ENCODE peak calls at places on chromosomes 7 and 10, in five cellular contexts. G, I, N, B and Y are unnamed samples.

GRCh38 chr10:11871470-11871869 is 48.3 kb downstream of the PROSER2 start:
- DNase-seq in G (peak), I (no peak), N (no peak), B (no peak), Y (no peak)

GRCh38 chr7:141208539-141208938 is 134.7 kb downstream of the TMEM178B start:
- DNase-seq in G (no peak), I (no peak), N (no peak), B (no peak), Y (no peak)

GRCh38 chr10:1778570-1778969 is 41.2 kb upstream of the ADARB2 start:
- DNase-seq in G (no peak), I (no peak), N (no peak), B (no peak), Y (no peak)

GRCh38 chr7:21743493-21743892 is 200.7 kb downstream of the DNAH11 start:
- DNase-seq in G (no peak), I (no peak), N (no peak), B (no peak), Y (no peak)

GRCh38 chr10:77165445-77166316 is 471.9 kb downstream of the KCNMA1 start:
- DNase-seq in G (peak), I (no peak), N (peak), B (no peak), Y (no peak)

GRCh38 chr7:32891046-32891799 is at the start of gene KBTBD2:
- DNase-seq in G (peak), I (peak), N (peak), B (peak), Y (peak)

GRCh38 chr10:93445097-93445960 is 36.8 kb downstream of the MYOF start:
- DNase-seq in G (peak), I (no peak), N (peak), B (no peak), Y (no peak)

GRCh38 chr7:29106128-29106988 is 40.0 kb downstream of the CPVL start:
- DNase-seq in G (no peak), I (no peak), N (peak), B (no peak), Y (no peak)

GRCh38 chr10:3935933-3936359 is 150.9 kb upstream of the KLF6 start:
- DNase-seq in G (no peak), I (no peak), N (no peak), B (no peak), Y (no peak)

GRCh38 chr10:69716711-69717560 is 84.8 kb upstream of the COL13A1 start:
- DNase-seq in G (no peak), I (peak), N (peak), B (no peak), Y (peak)

GRCh38 chr10:132637477-132638129 is 100.0 kb downstream of the INPP5A start:
- DNase-seq in G (peak), I (peak), N (peak), B (no peak), Y (peak)

GRCh38 chr10:49324711-49325110 is 25.7 kb downstream of the C10orf71 start:
- DNase-seq in G (no peak), I (no peak), N (no peak), B (no peak), Y (no peak)

GRCh38 chr7:26681819-26682418 is 182.5 kb downstream of the SKAP2 start:
- DNase-seq in G (no peak), I (no peak), N (no peak), B (no peak), Y (no peak)

GRCh38 chr10:16609195-16609594 is 87.5 kb upstream of the C1QL3 start:
- DNase-seq in G (no peak), I (no peak), N (no peak), B (no peak), Y (no peak)

GRCh38 chr10:73625884-73626753 is 15.2 kb downstream of the MYOZ1 start:
- DNase-seq in G (peak), I (peak), N (peak), B (peak), Y (peak)

GRCh38 chr7:139889186-139889871 is 60.3 kb downstream of the TBXAS1 start:
- DNase-seq in G (no peak), I (no peak), N (no peak), B (no peak), Y (no peak)

GRCh38 chr7:79454325-79454960 is 976 bp upstream of the MAGI2 start:
- DNase-seq in G (peak), I (no peak), N (no peak), B (no peak), Y (no peak)

GRCh38 chr7:22696672-22697071 is 30.3 kb upstream of the IL6 start:
- DNase-seq in G (no peak), I (no peak), N (no peak), B (no peak), Y (no peak)

GRCh38 chr10:4671451-4672145 is 154.4 kb upstream of the AKR1E2 start:
- DNase-seq in G (no peak), I (no peak), N (peak), B (no peak), Y (no peak)

GRCh38 chr10:89295597-89295996 is 6.2 kb upstream of the IFIT2 start:
- DNase-seq in G (no peak), I (no peak), N (no peak), B (no peak), Y (no peak)

GRCh38 chr10:33353853-33354252 is 19.4 kb upstream of the NRP1 start:
- DNase-seq in G (no peak), I (no peak), N (no peak), B (no peak), Y (no peak)

GRCh38 chr7:151349507-151349853 is 7.9 kb downstream of the NUB1 start:
- DNase-seq in G (no peak), I (no peak), N (no peak), B (no peak), Y (no peak)

GRCh38 chr7:115533785-115534184 is 496.8 kb downstream of the TFEC start:
- DNase-seq in G (no peak), I (no peak), N (no peak), B (no peak), Y (no peak)

GRCh38 chr7:101232141-101232821 is 5.3 kb downstream of the CLDN15 start:
- DNase-seq in G (no peak), I (no peak), N (no peak), B (no peak), Y (peak)

DNA sequence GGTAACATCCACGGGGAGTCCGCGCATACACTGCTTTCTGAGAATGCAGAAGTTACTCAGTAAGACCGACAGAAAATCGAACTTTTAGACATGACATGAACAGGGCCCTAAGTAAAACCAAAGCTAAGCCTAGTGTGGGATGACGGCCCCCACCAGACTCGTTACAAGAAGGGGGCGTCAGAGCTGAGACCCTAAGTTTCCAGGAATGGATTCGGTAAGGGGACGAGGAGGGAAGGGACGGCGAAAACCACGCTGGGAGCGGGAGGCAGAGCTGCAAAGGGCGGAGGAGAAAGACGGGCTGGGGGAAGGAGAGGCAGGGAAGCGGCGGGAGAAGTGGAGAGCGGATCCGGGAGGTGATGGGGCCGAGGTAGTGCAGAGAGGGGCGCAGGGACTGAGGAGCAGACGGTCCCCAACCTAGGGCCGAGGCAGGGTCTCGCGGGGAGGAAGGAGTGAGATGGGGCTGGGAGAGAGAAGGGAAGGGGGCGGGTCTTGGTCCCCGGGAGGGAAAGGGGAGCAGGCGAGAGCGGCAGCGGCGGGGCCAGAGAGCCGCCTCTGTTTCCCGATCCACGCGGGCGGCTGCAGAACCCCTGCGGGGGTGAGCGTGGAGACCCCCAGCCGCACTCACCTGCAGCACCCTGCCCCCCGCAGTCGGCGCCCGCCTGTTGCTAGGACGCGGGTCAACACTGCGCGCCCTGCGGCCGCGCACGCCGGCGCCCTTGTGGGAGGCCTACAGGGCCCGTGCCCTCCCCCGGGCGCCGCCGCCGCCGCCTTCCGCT is 513 bp downstream of the ODAD2 start:
- DNase-seq in G (peak), I (no peak), N (no peak), B (no peak), Y (no peak)
- H3K27ac ChIP-seq in G (peak), I (no peak), N (peak), B (no peak), Y (no peak)

GRCh38 chr10:63430091-63430998 is 35.4 kb downstream of the JMJD1C start:
- DNase-seq in G (no peak), I (no peak), N (peak), B (no peak), Y (no peak)
- H3K27ac ChIP-seq in G (no peak), I (no peak), N (no peak), B (no peak), Y (no peak)

GRCh38 chr7:47461161-47461560 is 120.8 kb downstream of the TNS3 start:
- DNase-seq in G (no peak), I (no peak), N (no peak), B (no peak), Y (no peak)
- H3K27ac ChIP-seq in G (no peak), I (no peak), N (no peak), B (no peak), Y (no peak)

GRCh38 chr10:7513455-7513854 is 102.6 kb upstream of the SFMBT2 start:
- DNase-seq in G (no peak), I (no peak), N (no peak), B (no peak), Y (no peak)

GRCh38 chr10:7513936-7514335 is 103.1 kb upstream of the SFMBT2 start:
- DNase-seq in G (no peak), I (no peak), N (no peak), B (no peak), Y (no peak)

GRCh38 chr10:7515549-7515948 is 104.7 kb upstream of the SFMBT2 start:
- DNase-seq in G (no peak), I (no peak), N (no peak), B (no peak), Y (no peak)

GRCh38 chr10:7511612-7512011 is 100.8 kb upstream of the SFMBT2 start:
- DNase-seq in G (no peak), I (no peak), N (no peak), B (no peak), Y (no peak)

GRCh38 chr10:7512487-7512886 is 101.7 kb upstream of the SFMBT2 start:
- DNase-seq in G (no peak), I (no peak), N (no peak), B (no peak), Y (no peak)
- H3K27ac ChIP-seq in G (no peak), I (no peak), N (no peak), B (no peak), Y (no peak)

GRCh38 chr7:728602-729001 is 1.5 kb upstream of the PRKAR1B start:
- DNase-seq in G (peak), I (no peak), N (no peak), B (no peak), Y (no peak)

GRCh38 chr7:727806-728460 is 852 bp upstream of the PRKAR1B start:
- DNase-seq in G (no peak), I (no peak), N (no peak), B (no peak), Y (no peak)

GRCh38 chr7:726854-727103 is 280 bp downstream of the DNAAF5 start:
- DNase-seq in G (no peak), I (no peak), N (no peak), B (no peak), Y (no peak)

GRCh38 chr7:726084-726853 is at the start of gene DNAAF5:
- DNase-seq in G (peak), I (peak), N (peak), B (peak), Y (peak)

DNA sequence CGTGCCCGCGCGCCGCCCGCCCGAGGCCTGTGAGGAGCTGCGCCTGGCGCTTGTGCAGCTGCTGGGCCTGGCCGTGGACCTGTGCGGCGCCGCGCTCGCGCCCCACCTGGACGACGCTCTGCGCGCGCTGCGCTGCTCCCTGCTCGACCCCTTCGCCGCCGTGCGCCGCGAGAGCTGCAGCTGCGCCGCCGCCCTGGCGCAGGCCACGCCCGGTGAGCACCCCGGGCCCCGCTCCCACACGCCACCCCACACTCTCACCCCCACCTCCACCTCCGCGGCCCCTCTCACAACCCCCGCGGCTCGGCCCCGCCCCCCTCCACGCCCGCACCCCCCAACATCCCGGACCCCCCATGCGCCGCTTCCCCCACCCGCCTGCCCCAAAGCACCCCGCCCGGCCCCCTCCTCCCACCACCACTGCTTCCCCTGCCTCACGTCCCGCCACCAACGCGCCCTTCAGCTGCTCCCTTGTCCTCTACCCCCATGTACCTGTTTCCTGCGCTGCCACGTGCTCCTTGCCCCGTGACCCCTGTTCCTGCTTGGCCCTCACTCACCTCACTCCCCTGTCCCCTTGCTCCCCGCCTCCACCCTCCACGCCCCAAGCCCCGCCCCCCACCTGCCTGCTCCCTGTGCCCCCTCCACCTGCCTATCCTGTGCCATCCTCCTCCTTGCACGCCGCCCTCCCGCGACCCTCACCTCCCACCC is at the start of gene PRKAR1B:
- DNase-seq in G (peak), I (peak), N (no peak), B (no peak), Y (no peak)
- H3K27ac ChIP-seq in G (peak), I (peak), N (peak), B (peak), Y (no peak)

DNA sequence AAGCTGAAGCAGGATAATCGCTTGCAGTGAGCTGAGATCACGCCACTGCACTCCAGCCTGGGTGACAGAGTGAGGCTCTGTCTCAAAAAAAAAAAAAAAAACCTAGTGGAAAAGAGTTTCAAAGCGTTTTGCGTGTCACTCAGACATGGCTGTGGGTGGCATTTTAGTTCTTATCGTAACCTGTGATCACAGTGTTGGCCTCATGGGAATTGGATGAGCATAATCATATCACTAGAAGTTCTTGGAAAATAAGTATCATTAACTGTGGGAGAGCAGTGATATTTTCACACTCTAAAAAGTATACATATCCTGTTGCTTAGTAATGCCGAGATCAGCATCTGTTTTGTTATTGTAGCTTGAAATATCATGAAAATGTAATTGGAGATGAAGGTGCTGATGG is 92.6 kb downstream of the CREM start:
- DNase-seq in G (no peak), I (no peak), N (no peak), B (no peak), Y (no peak)
- H3K27ac ChIP-seq in G (no peak), I (no peak), N (no peak), B (no peak), Y (no peak)

GRCh38 chr10:121578298-121578697 is 19.9 kb downstream of the FGFR2 start:
- DNase-seq in G (no peak), I (no peak), N (no peak), B (no peak), Y (no peak)

GRCh38 chr10:121583258-121583657 is 15.0 kb downstream of the FGFR2 start:
- DNase-seq in G (no peak), I (no peak), N (no peak), B (no peak), Y (no peak)

GRCh38 chr10:121578965-121579364 is 19.3 kb downstream of the FGFR2 start:
- DNase-seq in G (no peak), I (no peak), N (no peak), B (no peak), Y (no peak)

GRCh38 chr10:121579656-121580055 is 18.6 kb downstream of the FGFR2 start:
- DNase-seq in G (no peak), I (no peak), N (no peak), B (no peak), Y (no peak)

DNA sequence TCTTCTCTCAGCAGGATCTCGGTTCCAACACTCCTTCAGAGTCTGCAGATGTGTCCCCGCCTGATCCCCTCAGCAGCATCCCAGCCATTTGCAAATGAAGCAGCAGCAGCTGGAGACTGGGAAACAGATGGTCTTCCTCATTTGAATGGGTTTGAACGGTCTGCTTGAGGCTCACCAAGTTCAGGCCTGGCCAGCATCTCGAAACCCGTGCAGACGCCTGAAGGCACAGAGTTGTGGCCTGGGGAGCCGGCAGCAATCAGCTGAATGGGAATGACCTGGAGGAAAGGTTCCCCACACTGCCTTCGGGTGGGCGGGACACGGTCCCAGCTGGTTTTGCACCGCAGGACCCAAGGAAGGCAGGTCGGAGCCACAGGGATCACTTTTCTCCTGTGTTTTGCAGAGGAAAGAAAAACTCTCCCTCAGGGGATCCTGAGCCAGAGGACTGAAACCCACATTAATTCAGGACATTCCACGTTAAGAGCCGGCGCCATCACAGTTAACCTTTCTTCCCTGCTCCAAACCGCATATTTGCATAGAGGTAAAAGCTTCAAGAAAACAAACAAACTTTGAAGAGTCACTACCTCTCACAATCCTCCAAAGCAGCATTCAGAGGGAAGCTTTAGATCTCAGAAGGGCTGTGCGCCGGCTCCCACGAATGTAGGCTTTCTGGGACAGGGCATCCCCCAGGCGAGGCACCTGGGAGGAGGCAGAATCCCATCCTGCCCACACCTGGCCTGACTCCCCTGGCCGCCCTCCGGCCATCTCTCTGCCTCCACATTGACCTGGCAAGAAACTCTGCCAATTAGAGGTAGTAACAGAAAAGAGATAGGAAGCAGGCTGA is 17.7 kb downstream of the FGFR2 start:
- DNase-seq in G (no peak), I (no peak), N (no peak), B (no peak), Y (no peak)
- H3K27ac ChIP-seq in G (peak), I (no peak), N (no peak), B (no peak), Y (no peak)

GRCh38 chr7:40599836-40600235 is 465.0 kb downstream of the SUGCT start:
- DNase-seq in G (no peak), I (no peak), N (no peak), B (no peak), Y (no peak)
- H3K27ac ChIP-seq in G (no peak), I (no peak), N (no peak), B (no peak), Y (no peak)

DNA sequence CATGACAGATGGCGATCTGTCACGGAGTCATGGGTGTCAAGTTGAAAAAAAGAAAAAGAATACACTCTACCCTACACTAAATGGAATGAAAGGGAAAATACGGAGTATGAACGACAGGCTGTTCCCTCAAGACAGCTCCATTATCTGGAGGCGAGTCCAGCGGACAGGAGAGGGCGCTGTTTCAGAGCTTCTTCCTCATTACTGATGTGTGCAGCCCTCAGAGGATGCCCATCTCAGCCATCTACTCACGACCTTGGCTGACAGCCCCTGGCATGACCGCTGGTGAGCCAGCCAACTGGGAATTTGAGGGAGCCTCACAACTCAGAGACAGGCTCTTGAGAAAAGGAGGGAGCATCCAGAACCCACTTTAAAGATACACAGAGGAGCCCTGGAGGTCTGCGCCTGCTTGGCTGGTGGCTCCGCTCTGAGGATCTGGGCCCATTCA is 49.6 kb upstream of the SMNDC1 start:
- DNase-seq in G (peak), I (peak), N (peak), B (peak), Y (peak)
- H3K27ac ChIP-seq in G (no peak), I (no peak), N (peak), B (no peak), Y (no peak)

GRCh38 chr10:87702260-87702972 is 42.7 kb downstream of the PAPSS2 start:
- DNase-seq in G (no peak), I (no peak), N (no peak), B (no peak), Y (no peak)

GRCh38 chr10:87706731-87707130 is 47.1 kb downstream of the PAPSS2 start:
- DNase-seq in G (no peak), I (no peak), N (no peak), B (no peak), Y (no peak)

GRCh38 chr10:87705339-87705738 is 45.7 kb downstream of the PAPSS2 start:
- DNase-seq in G (no peak), I (no peak), N (no peak), B (no peak), Y (no peak)

GRCh38 chr10:87700031-87700796 is 40.5 kb downstream of the PAPSS2 start:
- DNase-seq in G (no peak), I (no peak), N (no peak), B (no peak), Y (no peak)

GRCh38 chr10:87702973-87703294 is 43.3 kb downstream of the PAPSS2 start:
- DNase-seq in G (no peak), I (no peak), N (no peak), B (no peak), Y (no peak)
- H3K27ac ChIP-seq in G (no peak), I (no peak), N (no peak), B (no peak), Y (no peak)